ENCODE peak calls at places on chromosomes 7 and 10, in six cellular contexts. S is fibroblast of the aortic adventitia, F is GM23248, Q is T47D, T is aorta, G is endodermal cell. E is an unnamed sample.

GRCh38 chr10:11261687-11262086 is 244.0 kb downstream of the CELF2 start:
- DNase-seq in S (no peak), Q (no peak), F (no peak), G (no peak), T (no peak), E (no peak)

GRCh38 chr10:12534824-12535223 is 185.5 kb downstream of the CAMK1D start:
- DNase-seq in Q (peak; percentile 87), S (no peak), G (peak; percentile 38), F (no peak), T (no peak), E (no peak)

GRCh38 chr10:11776080-11776479 is 33.9 kb downstream of the ECHDC3 start:
- DNase-seq in Q (peak; percentile 58), S (no peak), T (no peak), G (no peak), F (no peak), E (no peak)

GRCh38 chr7:158238616-158239289 is 348.9 kb downstream of the PTPRN2 start:
- DNase-seq in F (no peak), Q (no peak), S (no peak), G (no peak), T (no peak), E (no peak)

GRCh38 chr7:99407849-99408346 is 499 bp downstream of the PDAP1 start:
- DNase-seq in S (peak; percentile 86), Q (peak; percentile 66), G (peak; percentile 64), T (peak; percentile 94), F (peak; percentile 97), E (peak; percentile 69)

GRCh38 chr7:34075976-34076375 is 170.6 kb downstream of the BMPER start:
- DNase-seq in T (no peak), Q (no peak), F (peak; percentile 92), S (peak; percentile 82), G (no peak), E (no peak)

GRCh38 chr7:151410405-151411390 is 860 bp upstream of the WDR86 start:
- DNase-seq in S (no peak), F (no peak), T (no peak), G (peak; percentile 86), Q (no peak), E (no peak)

GRCh38 chr10:32411797-32412498 is 34.0 kb upstream of the CCDC7 start:
- DNase-seq in S (no peak), G (no peak), Q (no peak), T (no peak), F (no peak), E (no peak)

GRCh38 chr10:44010873-44011602 is 362.4 kb upstream of the ZNF32 start:
- DNase-seq in G (no peak), F (no peak), S (no peak), Q (no peak), T (peak; percentile 68), E (no peak)

GRCh38 chr7:44693641-44694313 is 54.9 kb upstream of the ZMIZ2 start:
- DNase-seq in G (no peak), S (peak; percentile 51), Q (no peak), T (peak; percentile 70), F (peak; percentile 92), E (no peak)

E was measured in HuH-7.5.